ENCODE peak calls at places on chromosomes 5 and 9, in four cellular contexts. B is heart left ventricle; M is nephron progenitor cell; G is activated CD4-positive, alpha-beta T cell treated with anti-CD3 and anti-CD28 coated beads for 36 hours. Y is an unnamed sample.

GRCh38 chr5:145247745-145248040 is 587.4 kb downstream of the PRELID2 start:
- DNase-seq in B (no peak), M (no peak), G (no peak), Y (no peak)

GRCh38 chr5:157842787-157843186 is 16.2 kb downstream of the CLINT1 start:
- DNase-seq in B (no peak), M (no peak), G (no peak), Y (no peak)

GRCh38 chr9:13149454-13149853 is 130.0 kb downstream of the MPDZ start:
- DNase-seq in M (no peak), G (no peak), B (peak), Y (no peak)

GRCh38 chr5:177194278-177194677 is 60.7 kb downstream of the NSD1 start:
- DNase-seq in G (no peak), M (no peak), B (no peak), Y (peak)

GRCh38 chr5:84378420-84378819 is 6.3 kb downstream of the EDIL3 start:
- DNase-seq in B (no peak), M (no peak), G (no peak), Y (no peak)

GRCh38 chr5:83095973-83096539 is 18.7 kb downstream of the XRCC4 start:
- DNase-seq in B (peak), G (no peak), M (no peak), Y (peak)

GRCh38 chr5:3310551-3311340 is 284.9 kb upstream of the IRX1 start:
- DNase-seq in G (no peak), M (no peak), B (no peak), Y (no peak)

GRCh38 chr9:92439921-92440750 is 15.9 kb upstream of the OMD start:
- DNase-seq in B (no peak), M (no peak), G (no peak), Y (no peak)

GRCh38 chr9:97990259-97990658 is 7.1 kb downstream of the ANP32B start:
- DNase-seq in G (no peak), M (no peak), B (no peak), Y (no peak)

GRCh38 chr5:158943569-158943968 is 156.1 kb downstream of the EBF1 start:
- DNase-seq in G (no peak), M (no peak), B (no peak), Y (no peak)